ENCODE peak calls at places on chromosomes 4 and X, in five cellular contexts. X is GM23338, S is thyroid gland, A is uterus, K is right cardiac atrium. Q is an unnamed sample.

GRCh38 chrX:109889289-109890006 is 113.5 kb upstream of the TMEM164 start:
- DNase-seq in X (peak; percentile 11), S (no peak), A (no peak), K (no peak), Q (peak; percentile 11)

GRCh38 chr4:38818441-38818976 is 13.9 kb upstream of the TLR1 start:
- DNase-seq in X (no peak), S (no peak), A (no peak), K (no peak), Q (peak; percentile 43)

GRCh38 chrX:31893525-31893924 is 821.7 kb upstream of the FTHL17 start:
- DNase-seq in X (no peak), S (no peak), A (no peak), K (no peak), Q (no peak)

GRCh38 chrX:115679460-115679859 is 118.5 kb downstream of the PLS3 start:
- DNase-seq in X (peak; percentile 54), S (no peak), A (no peak), K (no peak), Q (peak; percentile 8)

GRCh38 chr4:15654556-15655222 is 468 bp downstream of the FBXL5 start:
- DNase-seq in X (peak; percentile 64), S (peak; percentile 49), A (peak; percentile 56), K (peak; percentile 76), Q (peak; percentile 54)

GRCh38 chr4:160353548-160353947 is 1250.7 kb downstream of the RAPGEF2 start:
- DNase-seq in X (no peak), S (no peak), A (no peak), K (no peak), Q (no peak)

GRCh38 chrX:24491741-24492140 is 26.7 kb downstream of the PDK3 start:
- DNase-seq in X (peak; percentile 48), S (no peak), A (no peak), K (no peak), Q (no peak)

GRCh38 chr4:41644288-41644914 is 104.1 kb downstream of the PHOX2B start:
- DNase-seq in X (peak; percentile 90), S (peak; percentile 82), A (no peak), K (peak; percentile 92), Q (peak; percentile 52)

GRCh38 chrX:101257448-101258259 is 33.5 kb downstream of the TAF7L start:
- DNase-seq in X (no peak), S (no peak), A (no peak), K (no peak), Q (no peak)

GRCh38 chr4:128477540-128477939 is 189.9 kb upstream of the PGRMC2 start:
- DNase-seq in X (no peak), S (peak; percentile 30), A (no peak), K (no peak), Q (no peak)

GRCh38 chr4:181517521-181517920 is 725.7 kb upstream of the TENM3 start:
- DNase-seq in X (no peak), S (no peak), A (no peak), K (no peak), Q (no peak)

GRCh38 chrX:9352683-9353430 is 112.0 kb upstream of the TBL1X start:
- DNase-seq in X (no peak), S (peak; percentile 21), A (no peak), K (no peak), Q (no peak)

GRCh38 chr4:189232274-189232673 is 708.4 kb upstream of the FRG1 start:
- DNase-seq in X (no peak), S (no peak), A (no peak), K (no peak), Q (no peak)

GRCh38 chr4:41160856-41161255 is 53.5 kb downstream of the APBB2 start:
- DNase-seq in X (no peak), S (no peak), A (no peak), K (no peak), Q (no peak)

GRCh38 chr4:94416335-94416734 is 35.4 kb upstream of the PDLIM5 start:
- DNase-seq in X (no peak), S (no peak), A (no peak), K (no peak), Q (no peak)

DNA sequence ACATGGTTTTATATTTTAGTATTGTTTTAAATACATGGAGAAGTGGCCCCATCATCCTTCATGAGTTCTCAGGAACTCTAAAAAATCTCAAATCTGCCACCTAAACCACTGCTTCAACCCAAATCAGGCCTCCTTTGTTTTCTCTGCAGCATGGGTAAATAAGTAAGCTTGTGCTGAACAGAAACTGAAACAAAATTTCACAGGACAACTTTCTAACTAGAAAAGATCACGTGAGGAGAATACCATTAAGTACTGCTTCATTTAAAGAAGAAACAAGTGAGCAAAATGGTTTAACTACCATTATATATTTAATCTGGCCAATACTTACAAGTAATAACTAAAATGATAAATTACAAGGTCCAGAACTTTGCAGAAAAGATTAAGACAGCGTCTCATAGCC is 2.5 kb downstream of the ARAP2 start:
- DNase-seq in X (no peak), S (no peak), A (no peak), K (no peak), Q (no peak)
- H3K4me1 ChIP-seq in X (no peaks in the 10 kb centered on the region), S (peaks cover 3% of the 10 kb centered on the region), A (no peaks in the 10 kb centered on the region), K (no peaks in the 10 kb centered on the region), Q (peaks cover 3% of the 10 kb centered on the region)

DNA sequence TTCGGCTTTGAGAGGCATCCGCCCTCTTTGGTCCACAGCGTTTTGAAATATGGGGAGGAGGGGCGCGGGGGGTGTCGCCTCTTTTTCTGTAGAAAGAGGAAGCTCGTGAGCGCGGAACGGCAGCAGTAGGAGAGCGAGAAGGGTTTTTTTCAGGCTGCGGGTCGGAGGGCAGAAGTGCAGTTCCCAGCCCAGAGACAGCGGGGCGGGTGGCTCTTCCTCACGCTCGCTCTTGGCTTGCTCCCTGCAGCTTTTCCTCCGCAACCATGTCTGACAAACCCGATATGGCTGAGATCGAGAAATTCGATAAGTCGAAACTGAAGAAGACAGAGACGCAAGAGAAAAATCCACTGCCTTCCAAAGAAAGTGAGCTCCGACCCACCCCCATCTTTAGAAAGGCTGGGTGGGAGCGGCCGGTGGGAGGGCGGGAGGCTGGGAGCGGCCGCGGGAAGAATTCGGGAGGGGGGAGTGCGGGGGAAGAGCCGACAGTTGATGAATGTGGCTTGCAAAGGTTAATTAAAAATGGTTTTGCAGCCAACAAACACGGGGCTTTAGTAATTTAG is 1.2 kb downstream of the TMSB4X start:
- DNase-seq in X (peak; percentile 44), S (peak; percentile 29), A (peak; percentile 48), K (peak; percentile 74), Q (peak; percentile 42)
- H3K4me1 ChIP-seq in X (peaks cover 4% of the 10 kb centered on the region), S (no peaks in the 10 kb centered on the region), A (no peaks in the 10 kb centered on the region), K (no peaks in the 10 kb centered on the region), Q (peaks cover 6% of the 10 kb centered on the region)

GRCh38 chr4:10119263-10119662 is 2.7 kb upstream of the WDR1 start:
- DNase-seq in X (peak; percentile 1), S (no peak), A (no peak), K (no peak), Q (no peak)
- H3K4me1 ChIP-seq in X (peaks cover 29% of the 10 kb centered on the region), S (peaks cover 64% of the 10 kb centered on the region), A (no peaks in the 10 kb centered on the region), K (peaks cover 8% of the 10 kb centered on the region), Q (peaks cover 23% of the 10 kb centered on the region)

DNA sequence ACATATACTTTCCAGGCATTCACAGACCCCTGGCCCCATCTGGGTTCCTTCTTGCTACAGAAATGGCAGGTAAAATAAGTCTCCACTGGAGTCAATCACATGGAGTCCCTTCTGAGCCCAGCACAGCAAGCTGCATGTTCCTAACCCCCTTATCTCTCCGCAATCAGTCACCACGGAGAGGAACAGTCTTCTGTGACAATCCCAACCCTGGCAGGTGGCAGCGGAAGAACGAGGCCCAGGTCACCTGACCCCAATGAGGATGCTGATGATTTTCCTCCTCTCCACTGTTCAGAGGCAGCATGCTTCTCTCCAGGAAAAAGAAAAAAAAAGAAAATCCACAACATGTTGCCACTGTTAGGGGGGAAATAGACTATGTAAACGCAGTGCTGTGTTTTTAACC is 50.1 kb downstream of the TSPAN5 start:
- DNase-seq in X (no peak), S (no peak), A (no peak), K (no peak), Q (no peak)
- H3K4me1 ChIP-seq in X (peaks cover 89% of the 10 kb centered on the region), S (peaks cover 19% of the 10 kb centered on the region), A (no peaks in the 10 kb centered on the region), K (no peaks in the 10 kb centered on the region), Q (peaks cover 6% of the 10 kb centered on the region)

DNA sequence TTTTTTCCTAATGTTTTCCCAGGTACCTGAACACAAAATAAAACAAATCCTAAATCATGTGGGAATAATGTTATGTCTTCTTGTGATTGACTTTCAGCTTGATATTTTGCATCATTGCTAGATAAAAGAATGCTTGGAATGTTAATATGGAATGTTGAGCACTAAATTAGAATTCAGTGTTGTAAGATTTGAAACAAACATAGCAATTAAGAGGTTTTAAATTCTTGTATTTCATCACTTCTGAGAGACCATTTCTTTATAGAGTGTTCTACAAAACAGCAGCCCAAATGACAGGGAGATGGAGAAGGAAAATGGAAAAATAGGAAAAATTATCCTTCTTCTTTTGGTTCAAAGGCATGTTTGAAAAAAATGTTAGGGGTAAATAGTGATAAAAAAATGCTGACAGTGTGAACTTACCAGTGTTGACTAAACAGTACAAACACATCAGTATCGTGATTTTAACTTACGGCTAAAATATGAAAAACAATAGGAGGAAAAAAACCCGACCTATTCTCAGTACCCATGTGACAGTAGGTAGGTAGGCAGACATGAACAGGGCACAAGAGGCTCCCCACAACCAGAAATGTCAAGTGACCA is 102.6 kb upstream of the PDE5A start:
- DNase-seq in X (peak; percentile 2), S (no peak), A (no peak), K (no peak), Q (no peak)
- H3K4me1 ChIP-seq in X (peaks cover 8% of the 10 kb centered on the region), S (no peaks in the 10 kb centered on the region), A (no peaks in the 10 kb centered on the region), K (peaks cover 8% of the 10 kb centered on the region), Q (peaks cover 14% of the 10 kb centered on the region)

GRCh38 chr4:7195138-7195510 is 2.8 kb downstream of the SORCS2 start:
- DNase-seq in X (no peak), S (no peak), A (no peak), K (no peak), Q (no peak)
- H3K4me1 ChIP-seq in X (peaks cover 7% of the 10 kb centered on the region), S (peaks cover 20% of the 10 kb centered on the region), A (peaks cover 6% of the 10 kb centered on the region), K (peaks cover 4% of the 10 kb centered on the region), Q (peaks cover 3% of the 10 kb centered on the region)

DNA sequence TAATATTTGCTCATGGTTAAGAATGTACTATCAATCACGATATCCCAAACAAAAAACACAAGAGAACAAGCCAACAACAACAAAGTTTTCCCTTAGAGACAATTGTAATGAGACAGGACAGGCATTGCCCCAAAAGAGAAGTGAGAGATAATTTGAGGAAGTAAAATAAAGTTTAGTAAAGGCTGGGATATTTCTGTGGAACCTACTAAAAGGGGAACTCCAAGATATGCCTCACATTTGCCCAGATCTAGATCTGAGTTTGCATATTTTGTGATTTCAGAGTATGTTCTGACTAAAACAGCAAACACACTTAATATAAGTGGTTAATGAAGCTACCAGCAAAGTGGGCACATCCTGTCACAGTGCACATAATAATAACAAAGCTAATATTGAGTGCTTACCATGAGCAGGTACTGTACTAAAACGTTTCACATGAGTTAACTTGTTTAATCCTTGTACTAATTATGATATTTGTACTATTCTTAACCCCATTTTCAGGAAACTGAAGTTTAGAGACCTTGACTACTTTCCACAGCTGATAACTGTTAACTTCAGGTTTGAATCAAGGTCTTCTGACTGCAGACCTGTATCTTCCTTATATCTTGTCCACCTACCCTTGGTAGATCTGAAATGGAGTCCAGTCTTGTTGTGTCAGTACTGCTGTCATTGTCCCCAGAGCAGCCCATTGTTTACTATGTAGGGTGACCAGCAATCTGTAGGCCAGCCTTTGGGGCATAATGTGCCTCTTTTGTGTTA is 26.0 kb upstream of the BMP2K start:
- DNase-seq in X (no peak), S (no peak), A (no peak), K (no peak), Q (no peak)
- H3K4me1 ChIP-seq in X (no peaks in the 10 kb centered on the region), S (no peaks in the 10 kb centered on the region), A (no peaks in the 10 kb centered on the region), K (no peaks in the 10 kb centered on the region), Q (no peaks in the 10 kb centered on the region)

GRCh38 chr4:113665036-113665435 is 96.5 kb downstream of the CAMK2D start:
- DNase-seq in X (no peak), S (no peak), A (no peak), K (no peak), Q (no peak)
- H3K4me1 ChIP-seq in X (no peaks in the 10 kb centered on the region), S (no peaks in the 10 kb centered on the region), A (no peaks in the 10 kb centered on the region), K (peaks cover 7% of the 10 kb centered on the region), Q (peaks cover 16% of the 10 kb centered on the region)